ENCODE peak calls at places on chromosomes 6 and 20, in four cellular contexts. One of them, this sample, is unnamed.
A peak's percentile ranks its signal among the peaks of the same experiment; 100 is the strongest.

GRCh38 chr6:166097914-166098522 is 69.6 kb downstream of the TBXT start:
- DNase-seq in GOT3: peak; percentile 49
- DNase-seq in GM13977: peak; percentile 63
- DNase-seq in NCI-H460: peak; percentile 81
- DNase-seq in this sample: no peak

GRCh38 chr6:111793711-111794111 is 79.5 kb downstream of the FYN start:
- DNase-seq in NCI-H460: no peak
- DNase-seq in GOT3: no peak
- DNase-seq in GM13977: no peak
- DNase-seq in this sample: no peak

GRCh38 chr20:58703765-58704331 is 11.2 kb downstream of the NPEPL1 start:
- DNase-seq in GM13977: no peak
- DNase-seq in GOT3: no peak
- DNase-seq in NCI-H460: no peak
- DNase-seq in this sample: no peak

GRCh38 chr6:111549744-111550143 is 55.9 kb downstream of the TRAF3IP2 start:
- DNase-seq in NCI-H460: no peak
- DNase-seq in GM13977: no peak
- DNase-seq in GOT3: no peak
- DNase-seq in this sample: no peak

GRCh38 chr20:43456809-43457639 is 672 bp upstream of the SRSF6 start:
- DNase-seq in NCI-H460: peak; percentile 90
- DNase-seq in GOT3: peak; percentile 88
- DNase-seq in GM13977: peak; percentile 91
- DNase-seq in this sample: peak; percentile 65

GRCh38 chr20:48025061-48025515 is 239.8 kb upstream of the SULF2 start:
- DNase-seq in GM13977: no peak
- DNase-seq in NCI-H460: no peak
- DNase-seq in GOT3: peak; percentile 59
- DNase-seq in this sample: no peak

GRCh38 chr20:4012631-4013030 is 2.7 kb downstream of the RNF24 start:
- DNase-seq in NCI-H460: peak; percentile 52
- DNase-seq in GOT3: no peak
- DNase-seq in GM13977: no peak
- DNase-seq in this sample: no peak

GRCh38 chr20:12306107-12306506 is 388.4 kb downstream of the BTBD3 start:
- DNase-seq in NCI-H460: no peak
- DNase-seq in GOT3: no peak
- DNase-seq in GM13977: no peak
- DNase-seq in this sample: no peak

GRCh38 chr6:24936641-24937317 is 1.0 kb upstream of the RIPOR2 start:
- DNase-seq in NCI-H460: no peak
- DNase-seq in GM13977: peak; percentile 64
- DNase-seq in GOT3: no peak
- DNase-seq in this sample: no peak

GRCh38 chr6:169933839-169934698 is 182.6 kb downstream of the ERMARD start:
- DNase-seq in GM13977: no peak
- DNase-seq in GOT3: no peak
- DNase-seq in NCI-H460: no peak
- DNase-seq in this sample: no peak

GRCh38 chr6:136886110-136886509 is 36.0 kb upstream of the SLC35D3 start:
- DNase-seq in NCI-H460: no peak
- DNase-seq in GM13977: no peak
- DNase-seq in GOT3: no peak
- DNase-seq in this sample: no peak

GRCh38 chr20:50039706-50040431 is 57.1 kb downstream of the SNAI1 start:
- DNase-seq in NCI-H460: no peak
- DNase-seq in GOT3: no peak
- DNase-seq in GM13977: no peak
- DNase-seq in this sample: no peak

GRCh38 chr6:49025273-49026240 is 437.5 kb downstream of the MMUT start:
- DNase-seq in GOT3: no peak
- DNase-seq in NCI-H460: no peak
- DNase-seq in GM13977: no peak
- DNase-seq in this sample: no peak

GRCh38 chr6:24630861-24631505 is 15.0 kb downstream of the KIAA0319 start:
- DNase-seq in GM13977: no peak
- DNase-seq in NCI-H460: no peak
- DNase-seq in GOT3: no peak
- DNase-seq in this sample: no peak

GRCh38 chr6:136334853-136335252 is 45.2 kb upstream of the BCLAF1 start:
- DNase-seq in GM13977: no peak
- DNase-seq in GOT3: no peak
- DNase-seq in NCI-H460: no peak
- DNase-seq in this sample: no peak

GRCh38 chr6:84062519-84063154 is 29.1 kb downstream of the MRAP2 start:
- DNase-seq in GM13977: no peak
- DNase-seq in NCI-H460: no peak
- DNase-seq in GOT3: no peak
- DNase-seq in this sample: no peak

GRCh38 chr20:37643400-37643799 is 50.4 kb upstream of the CTNNBL1 start:
- DNase-seq in GM13977: no peak
- DNase-seq in NCI-H460: no peak
- DNase-seq in GOT3: no peak
- DNase-seq in this sample: no peak

GRCh38 chr6:147127587-147127986 is 76.6 kb upstream of the STXBP5 start:
- DNase-seq in GOT3: no peak
- DNase-seq in NCI-H460: no peak
- DNase-seq in GM13977: no peak
- DNase-seq in this sample: no peak

GRCh38 chr6:15936503-15936902 is 192.4 kb upstream of the MYLIP start:
- DNase-seq in GOT3: no peak
- DNase-seq in GM13977: peak; percentile 27
- DNase-seq in NCI-H460: no peak
- DNase-seq in this sample: no peak

GRCh38 chr6:42021847-42022754 is 28.2 kb upstream of the TAF8 start:
- DNase-seq in GM13977: peak; percentile 56
- DNase-seq in NCI-H460: no peak
- DNase-seq in GOT3: no peak
- DNase-seq in this sample: no peak

GRCh38 chr6:109236140-109237081 is 141.1 kb downstream of the CEP57L1 start:
- DNase-seq in GM13977: peak; percentile 23
- DNase-seq in NCI-H460: no peak
- DNase-seq in GOT3: no peak
- DNase-seq in this sample: no peak

GRCh38 chr6:13494137-13494536 is 6.7 kb upstream of the GFOD1 start:
- DNase-seq in GM13977: no peak
- DNase-seq in NCI-H460: no peak
- DNase-seq in GOT3: no peak
- DNase-seq in this sample: no peak

GRCh38 chr20:61875221-61875885 is 190.3 kb downstream of the TAF4 start:
- DNase-seq in GM13977: no peak
- DNase-seq in GOT3: no peak
- DNase-seq in NCI-H460: no peak
- DNase-seq in this sample: no peak

GRCh38 chr6:40931927-40932326 is 107.1 kb downstream of the UNC5CL start:
- DNase-seq in NCI-H460: no peak
- DNase-seq in GM13977: no peak
- DNase-seq in GOT3: no peak
- DNase-seq in this sample: no peak

GRCh38 chr6:56804996-56805395 is 149.9 kb upstream of the BEND6 start:
- DNase-seq in GM13977: no peak
- DNase-seq in GOT3: no peak
- DNase-seq in NCI-H460: no peak
- DNase-seq in this sample: no peak

GRCh38 chr6:12753034-12753433 is 36.5 kb downstream of the PHACTR1 start:
- DNase-seq in GOT3: no peak
- DNase-seq in NCI-H460: no peak
- DNase-seq in GM13977: no peak
- DNase-seq in this sample: no peak

GRCh38 chr20:45341939-45342862 is 6.0 kb downstream of the SDC4 start:
- DNase-seq in NCI-H460: no peak
- DNase-seq in GM13977: no peak
- DNase-seq in GOT3: no peak
- DNase-seq in this sample: no peak

GRCh38 chr6:55825402-55826051 is 49.9 kb downstream of the BMP5 start:
- DNase-seq in GM13977: no peak
- DNase-seq in GOT3: no peak
- DNase-seq in NCI-H460: no peak
- DNase-seq in this sample: no peak

GRCh38 chr6:122184260-122184934 is 215.1 kb upstream of the HSF2 start:
- DNase-seq in GM13977: no peak
- DNase-seq in GOT3: no peak
- DNase-seq in NCI-H460: peak; percentile 12
- DNase-seq in this sample: no peak

GRCh38 chr6:129648819-129649491 is 61.0 kb downstream of the ARHGAP18 start:
- DNase-seq in NCI-H460: no peak
- DNase-seq in GOT3: no peak
- DNase-seq in GM13977: no peak
- DNase-seq in this sample: no peak

GRCh38 chr20:21571841-21572690 is 58.2 kb upstream of the NKX2-2 start:
- DNase-seq in NCI-H460: peak; percentile 14
- DNase-seq in GM13977: peak; percentile 32
- DNase-seq in GOT3: no peak
- DNase-seq in this sample: no peak

GRCh38 chr6:168583821-168584220 is 142.8 kb downstream of the SMOC2 start:
- DNase-seq in GOT3: no peak
- DNase-seq in NCI-H460: no peak
- DNase-seq in GM13977: no peak
- DNase-seq in this sample: no peak

GRCh38 chr20:15611579-15611978 is 961.7 kb downstream of the KIF16B start:
- DNase-seq in GM13977: no peak
- DNase-seq in NCI-H460: no peak
- DNase-seq in GOT3: no peak
- DNase-seq in this sample: no peak

GRCh38 chr20:19767070-19767469 is 9.0 kb downstream of the RIN2 start:
- DNase-seq in NCI-H460: no peak
- DNase-seq in GM13977: no peak
- DNase-seq in GOT3: no peak
- DNase-seq in this sample: no peak

GRCh38 chr20:49901588-49901987 is 13.7 kb downstream of the SPATA2 start:
- DNase-seq in GOT3: no peak
- DNase-seq in GM13977: no peak
- DNase-seq in NCI-H460: no peak
- DNase-seq in this sample: no peak

GRCh38 chr6:7050911-7051779 is 56.6 kb upstream of the RREB1 start:
- DNase-seq in GOT3: peak; percentile 37
- DNase-seq in NCI-H460: no peak
- DNase-seq in GM13977: peak; percentile 68
- DNase-seq in this sample: peak; percentile 8

GRCh38 chr6:19830171-19830570 is 7.0 kb upstream of the ID4 start:
- DNase-seq in GM13977: no peak
- DNase-seq in GOT3: no peak
- DNase-seq in NCI-H460: no peak
- DNase-seq in this sample: no peak

This sample was measured in esophagus squamous epithelium.